ENCODE peak calls at places on chromosomes 2 and 18, in nine cellular contexts. W, F, J, S, R, U, E, H and P are unnamed samples.

GRCh38 chr2:12081481-12082210 is 335.2 kb downstream of the LPIN1 start:
- DNase-seq in H (no peak), R (no peak), E (no peak), F (no peak), U (no peak), W (no peak), J (no peak), S (no peak), P (no peak)

GRCh38 chr18:51447943-51448342 is 250.5 kb upstream of the MEX3C start:
- DNase-seq in J (no peak), H (no peak), R (no peak), E (no peak), U (no peak), F (no peak), S (no peak), W (no peak), P (no peak)

GRCh38 chr18:69674292-69674877 is 273.3 kb downstream of the CD226 start:
- DNase-seq in J (no peak), F (no peak), S (no peak), E (no peak), H (no peak), U (no peak), W (no peak), R (no peak), P (no peak)

GRCh38 chr2:174878537-174879147 is 114.4 kb upstream of the CHRNA1 start:
- DNase-seq in U (no peak), R (peak; percentile 39), E (peak; percentile 73), F (peak; percentile 24), W (peak; percentile 68), J (peak; percentile 24), H (no peak), S (peak; percentile 20), P (peak; percentile 29)

GRCh38 chr2:37652199-37652640 is 19.2 kb downstream of the CDC42EP3 start:
- DNase-seq in J (no peak), E (peak; percentile 67), S (no peak), R (peak; percentile 51), F (no peak), U (no peak), W (no peak), H (no peak), P (peak; percentile 99)

GRCh38 chr2:86221066-86221684 is 21.9 kb downstream of the MRPL35 start:
- DNase-seq in S (no peak), F (peak; percentile 27), J (peak; percentile 53), H (peak; percentile 81), E (peak; percentile 18), W (peak; percentile 56), U (peak; percentile 80), R (peak; percentile 76), P (peak; percentile 34)

GRCh38 chr2:128282246-128282975 is 36.3 kb downstream of the HS6ST1 start:
- DNase-seq in F (no peak), E (no peak), U (no peak), J (peak; percentile 27), H (no peak), S (no peak), R (no peak), W (peak; percentile 64), P (no peak)

GRCh38 chr2:160510617-160511016 is 17.0 kb upstream of the RBMS1 start:
- DNase-seq in S (no peak), E (no peak), R (peak; percentile 80), F (no peak), H (no peak), U (no peak), J (no peak), W (no peak), P (no peak)

GRCh38 chr2:11228692-11229091 is 73.4 kb downstream of the SLC66A3 start:
- DNase-seq in S (no peak), U (no peak), H (peak; percentile 41), W (no peak), R (no peak), J (no peak), E (no peak), F (no peak), P (no peak)

GRCh38 chr2:236157366-236157765 is 10.8 kb downstream of the GBX2 start:
- DNase-seq in E (no peak), J (no peak), U (no peak), H (no peak), S (no peak), W (no peak), F (no peak), R (peak; percentile 33), P (no peak)

GRCh38 chr18:59015531-59016152 is 124.0 kb upstream of the SEC11C start:
- DNase-seq in F (no peak), S (no peak), W (no peak), U (no peak), J (no peak), H (no peak), R (no peak), E (no peak), P (no peak)

GRCh38 chr18:59011786-59012185 is 127.9 kb upstream of the SEC11C start:
- DNase-seq in W (no peak), F (no peak), J (no peak), R (no peak), U (no peak), S (no peak), E (no peak), H (no peak), P (no peak)

GRCh38 chr18:59013744-59014143 is 125.9 kb upstream of the SEC11C start:
- DNase-seq in W (no peak), H (no peak), U (no peak), J (no peak), S (no peak), R (no peak), F (no peak), E (no peak), P (no peak)

GRCh38 chr18:59009846-59010245 is 129.8 kb upstream of the SEC11C start:
- DNase-seq in S (no peak), E (no peak), W (no peak), R (no peak), J (no peak), F (no peak), U (no peak), H (no peak), P (no peak)

GRCh38 chr18:59012815-59013677 is 126.6 kb upstream of the SEC11C start:
- DNase-seq in J (no peak), U (no peak), F (no peak), E (no peak), S (no peak), W (no peak), H (no peak), R (no peak), P (no peak)
- H3K36me3 ChIP-seq in J (no peaks in the 10 kb centered on the region), U (peaks cover 8% of the 10 kb centered on the region), F (no peaks in the 10 kb centered on the region), E (no peaks in the 10 kb centered on the region), S (no peaks in the 10 kb centered on the region), W (no peaks in the 10 kb centered on the region), H (no peaks in the 10 kb centered on the region), R (no peaks in the 10 kb centered on the region), P (no peaks in the 10 kb centered on the region)

GRCh38 chr2:168850846-168851245 is 39.4 kb downstream of the SPC25 start:
- DNase-seq in W (no peak), H (no peak), U (no peak), E (no peak), J (no peak), F (no peak), S (no peak), R (no peak), P (no peak)

GRCh38 chr2:168848220-168848619 is 42.0 kb downstream of the SPC25 start:
- DNase-seq in F (no peak), S (no peak), U (peak; percentile 28), E (no peak), J (no peak), H (no peak), W (no peak), R (no peak), P (no peak)

GRCh38 chr2:168851674-168852320 is 38.4 kb downstream of the SPC25 start:
- DNase-seq in H (peak; percentile 100), J (peak; percentile 23), E (no peak), W (peak; percentile 77), U (no peak), R (peak; percentile 83), S (no peak), F (no peak), P (peak; percentile 90)

GRCh38 chr2:168852487-168852886 is 37.7 kb downstream of the SPC25 start:
- DNase-seq in J (no peak), S (no peak), E (no peak), U (no peak), R (no peak), W (no peak), H (peak; percentile 40), F (no peak), P (no peak)

DNA sequence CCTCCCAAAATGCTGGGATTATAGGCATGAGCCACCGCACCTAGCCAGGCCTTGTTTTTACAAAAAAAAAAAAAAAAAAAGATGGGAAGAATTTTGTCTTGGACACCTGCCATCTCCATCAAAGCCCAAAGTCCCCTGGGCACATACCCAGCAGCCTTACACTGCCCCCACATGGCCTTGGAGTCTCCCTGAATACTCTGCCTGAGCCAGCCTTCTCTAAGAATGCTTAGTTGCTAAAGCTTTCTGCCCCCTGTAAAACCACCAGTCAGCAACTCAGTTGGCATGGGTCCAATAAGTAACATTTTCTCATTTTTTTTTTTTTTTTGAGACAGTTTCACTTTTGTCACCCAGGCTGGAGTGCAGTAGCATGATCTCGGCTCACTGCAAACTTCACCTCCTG is 40.6 kb downstream of the SPC25 start:
- DNase-seq in U (peak; percentile 63), H (peak; percentile 66), F (peak; percentile 81), W (peak; percentile 82), E (peak; percentile 87), J (peak; percentile 58), S (no peak), R (peak; percentile 80), P (no peak)
- TF ChIP-seq CTCF in U (peak; percentile 76), H (peak; percentile 44), F (peak; percentile 67), W (peak; percentile 40), E (peak; percentile 37), J (no peak), S (peak; percentile 34), R (peak; percentile 50), P (no peak)

GRCh38 chr2:168002021-168002553 is 245.3 kb downstream of the STK39 start:
- DNase-seq in H (no peak), E (peak; percentile 10), J (no peak), R (peak; percentile 45), W (no peak), U (no peak), F (no peak), S (no peak), P (peak; percentile 52)
- H3K4me3 ChIP-seq in H (no peak overlapping the region), E (no peak overlapping the region), J (no peak overlapping the region), R (no peak overlapping the region), W (no peak overlapping the region), U (no peak overlapping the region), F (no peak overlapping the region), S (no peak overlapping the region), P (no peak overlapping the region)

GRCh38 chr2:201118957-201119848 is 3.2 kb downstream of the CFLAR start:
- DNase-seq in U (peak; percentile 61), H (peak; percentile 67), S (no peak), F (peak; percentile 46), W (no peak), R (peak; percentile 59), E (peak; percentile 63), J (no peak), P (no peak)

GRCh38 chr2:201116959-201117734 is 1.2 kb downstream of the CFLAR start:
- DNase-seq in S (peak; percentile 71), F (peak; percentile 89), R (peak; percentile 91), W (peak; percentile 73), H (peak; percentile 71), U (peak; percentile 58), E (peak; percentile 90), J (peak; percentile 83), P (peak; percentile 71)

GRCh38 chr2:201120500-201120899 is 4.5 kb downstream of the CFLAR start:
- DNase-seq in U (no peak), J (no peak), S (no peak), R (no peak), H (no peak), F (no peak), E (no peak), W (no peak), P (no peak)

GRCh38 chr2:201116115-201116958 is at the start of gene CFLAR:
- DNase-seq in R (peak; percentile 75), E (peak; percentile 86), S (peak; percentile 78), F (peak; percentile 88), U (peak; percentile 72), H (peak; percentile 88), W (peak; percentile 85), J (peak; percentile 75), P (peak; percentile 71)

GRCh38 chr2:201118121-201118956 is 2.4 kb downstream of the CFLAR start:
- DNase-seq in H (peak; percentile 92), R (peak; percentile 87), U (peak; percentile 88), S (peak; percentile 92), E (peak; percentile 93), W (peak; percentile 95), J (peak; percentile 85), F (peak; percentile 91), P (peak; percentile 88)
- H3K36me3 ChIP-seq in H (peaks cover 27% of the 10 kb centered on the region), R (no peaks in the 10 kb centered on the region), U (no peaks in the 10 kb centered on the region), S (peaks cover 4% of the 10 kb centered on the region), E (no peaks in the 10 kb centered on the region), W (no peaks in the 10 kb centered on the region), J (no peaks in the 10 kb centered on the region), F (no peaks in the 10 kb centered on the region), P (no peaks in the 10 kb centered on the region)